ENCODE peak calls at places on chromosomes 16 and 17, in four cellular contexts. T is GM12878, C is H1, Q is HepG2. M is an unnamed sample.

GRCh38 chr16:10681310-10682308 is 13.1 kb downstream of the TEKT5 start:
- DNase-seq in T (no peak), Q (no peak), C (no peak), M (no peak)

GRCh38 chr16:80122155-80122554 is 418.6 kb upstream of the DYNLRB2 start:
- DNase-seq in C (no peak), T (no peak), Q (no peak), M (peak; percentile 40)

GRCh38 chr16:75097941-75098897 is 18.4 kb downstream of the LDHD start:
- DNase-seq in C (no peak), Q (no peak), T (no peak), M (no peak)

GRCh38 chr16:57566436-57566835 is 24.0 kb downstream of the ADGRG5 start:
- DNase-seq in Q (no peak), C (no peak), T (no peak), M (no peak)

GRCh38 chr17:13598353-13599167 is 3.2 kb downstream of the HS3ST3A1 start:
- DNase-seq in T (no peak), Q (no peak), C (no peak), M (no peak)

GRCh38 chr17:40947929-40948328 is 10.5 kb upstream of the KRT23 start:
- DNase-seq in T (no peak), C (no peak), Q (no peak), M (no peak)

GRCh38 chr16:7992616-7993015 is 597.7 kb downstream of the TMEM114 start:
- DNase-seq in Q (no peak), T (no peak), C (no peak), M (no peak)

GRCh38 chr16:337975-338575 is 14.4 kb downstream of the AXIN1 start:
- DNase-seq in T (no peak), C (no peak), Q (no peak), M (no peak)

GRCh38 chr17:10579270-10579669 is 29.8 kb upstream of the MYH2 start:
- DNase-seq in T (peak; percentile 7), Q (no peak), C (no peak), M (no peak)

GRCh38 chr17:67063146-67063545 is 18.8 kb downstream of the CACNG1 start:
- DNase-seq in C (no peak), Q (no peak), T (no peak), M (no peak)

GRCh38 chr17:8859804-8860430 is 7.6 kb downstream of the PIK3R6 start:
- DNase-seq in Q (no peak), T (no peak), C (no peak), M (no peak)

GRCh38 chr16:30944352-30944751 is 4.5 kb upstream of the ORAI3 start:
- DNase-seq in Q (no peak), T (no peak), C (no peak), M (no peak)

DNA sequence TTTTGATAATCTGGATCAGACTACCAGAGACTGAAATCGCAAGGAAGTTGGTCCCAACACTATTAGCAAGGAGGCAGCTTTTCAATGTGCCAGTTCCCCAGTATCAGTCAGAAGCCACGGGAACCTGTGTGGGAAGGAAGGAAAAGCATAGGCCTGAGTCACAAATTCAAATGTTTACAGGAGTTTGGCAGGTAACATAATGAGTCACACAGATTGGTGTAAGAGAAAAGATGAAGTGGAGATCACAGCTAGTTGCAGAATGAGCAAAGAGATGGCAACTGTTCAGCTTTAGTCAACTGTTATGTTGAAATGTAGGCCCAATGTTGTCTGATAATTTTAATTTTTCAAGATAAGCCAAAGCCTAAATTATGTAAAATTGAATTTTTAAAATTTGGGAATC is 28.1 kb upstream of the ITGA2B start:
- DNase-seq in T (peak; percentile 51), C (no peak), Q (peak; percentile 20), M (no peak)
- TF ChIP-seq GABPA in T (no peak), C (no peak), Q (no peak), M (no peak)

GRCh38 chr16:85675528-85675927 is 13.2 kb downstream of the GINS2 start:
- DNase-seq in Q (peak; percentile 38), T (no peak), C (no peak), M (no peak)

GRCh38 chr16:85674828-85675227 is 13.9 kb downstream of the GINS2 start:
- DNase-seq in C (no peak), Q (no peak), T (no peak), M (no peak)

GRCh38 chr16:85674418-85674755 is 14.4 kb downstream of the GINS2 start:
- DNase-seq in Q (no peak), T (no peak), C (no peak), M (no peak)

GRCh38 chr16:85676466-85676865 is 12.3 kb downstream of the GINS2 start:
- DNase-seq in Q (no peak), T (no peak), C (no peak), M (no peak)

GRCh38 chr16:85673529-85674417 is 15.0 kb downstream of the GINS2 start:
- DNase-seq in Q (no peak), C (no peak), T (no peak), M (peak; percentile 78)
- TF ChIP-seq SIN3A in Q (no peak), C (no peak), T (no peak), M (no peak)

GRCh38 chr17:28963841-28964240 is 12.5 kb upstream of the PHF12 start:
- DNase-seq in Q (no peak), C (no peak), T (no peak), M (peak; percentile 4)

GRCh38 chr17:28961391-28961790 is 10.1 kb upstream of the PHF12 start:
- DNase-seq in T (no peak), Q (no peak), C (no peak), M (no peak)

GRCh38 chr17:28959471-28959871 is 8.2 kb upstream of the PHF12 start:
- DNase-seq in Q (no peak), C (no peak), T (no peak), M (no peak)

GRCh38 chr17:28960256-28961106 is 9.2 kb upstream of the PHF12 start:
- DNase-seq in C (no peak), Q (no peak), T (no peak), M (no peak)

GRCh38 chr17:28963212-28963611 is 11.9 kb upstream of the PHF12 start:
- DNase-seq in C (no peak), T (no peak), Q (no peak), M (no peak)
- TF ChIP-seq GABPA in C (no peak), T (no peak), Q (no peak), M (no peak)

GRCh38 chr16:15051387-15051951 is 4.4 kb downstream of the NTAN1 start:
- DNase-seq in Q (no peak), T (no peak), C (no peak), M (no peak)

GRCh38 chr16:15044286-15044685 is 11.6 kb downstream of the NTAN1 start:
- DNase-seq in Q (no peak), T (no peak), C (no peak), M (no peak)

GRCh38 chr16:15043344-15043743 is 12.5 kb downstream of the NTAN1 start:
- DNase-seq in Q (no peak), C (no peak), T (no peak), M (no peak)

GRCh38 chr16:15049581-15050180 is 6.2 kb downstream of the NTAN1 start:
- DNase-seq in C (no peak), Q (no peak), T (no peak), M (no peak)

GRCh38 chr16:15046692-15047376 is 9.0 kb downstream of the NTAN1 start:
- DNase-seq in T (no peak), C (no peak), Q (no peak), M (no peak)
- TF ChIP-seq SIN3A in T (no peak), C (no peak), Q (no peak), M (no peak)